ENCODE peak calls at places on chromosomes 5 and 9, in ten cellular contexts. B is A549, I is neural progenitor cell, X is right atrium auricular region, U is heart left ventricle, S is OCI-LY7, K is pancreas, N is cardiac muscle cell, W is esophagus squamous epithelium, H is left ventricle myocardium inferior. Y is an unnamed sample.
A peak's percentile ranks its signal among the peaks of the same experiment; 100 is the strongest.

GRCh38 chr5:124649548-124650501 is 96.6 kb downstream of the ZNF608 start:
- DNase-seq in K (peak; percentile 65), N (peak; percentile 56), H (peak; percentile 73), S (peak; percentile 98), W (peak; percentile 41), X (peak; percentile 74), U (peak; percentile 76), I (no peak), B (no peak), Y (peak; percentile 76)

GRCh38 chr5:68287976-68288755 is 72.6 kb downstream of the PIK3R1 start:
- DNase-seq in K (peak; percentile 60), I (peak; percentile 84), U (peak; percentile 77), W (no peak), B (peak; percentile 32), N (peak; percentile 91), H (peak; percentile 76), X (peak; percentile 71), S (peak; percentile 84), Y (peak; percentile 79)

GRCh38 chr9:118689280-118689679 is 680.0 kb downstream of the BRINP1 start:
- DNase-seq in H (no peak), U (no peak), I (no peak), S (no peak), K (no peak), W (no peak), N (no peak), B (no peak), X (no peak), Y (no peak)

GRCh38 chr5:176730815-176731475 is 79.4 kb upstream of the UNC5A start:
- DNase-seq in B (no peak), S (no peak), I (no peak), U (no peak), W (no peak), X (no peak), K (no peak), H (no peak), N (no peak), Y (no peak)

GRCh38 chr9:91151014-91151740 is 210.5 kb downstream of the AUH start:
- DNase-seq in X (no peak), N (no peak), W (no peak), U (no peak), K (no peak), H (no peak), B (no peak), S (no peak), I (no peak), Y (no peak)

GRCh38 chr9:121464968-121465367 is 34.7 kb downstream of the GGTA1 start:
- DNase-seq in X (no peak), W (no peak), S (no peak), B (peak; percentile 9), N (no peak), K (no peak), U (no peak), H (no peak), I (no peak), Y (no peak)

GRCh38 chr9:98064623-98065392 is 8.3 kb downstream of the NANS start:
- DNase-seq in W (no peak), U (no peak), K (no peak), N (no peak), H (no peak), I (no peak), B (no peak), X (no peak), S (no peak), Y (no peak)

GRCh38 chr9:130732131-130732530 is 38.6 kb downstream of the EXOSC2 start:
- DNase-seq in X (no peak), K (no peak), I (no peak), N (no peak), H (no peak), W (no peak), S (no peak), B (peak; percentile 40), U (no peak), Y (no peak)

GRCh38 chr9:37936965-37937364 is 33.0 kb upstream of the SLC25A51 start:
- DNase-seq in W (no peak), S (no peak), U (peak; percentile 65), K (no peak), H (no peak), I (peak; percentile 73), B (no peak), N (peak; percentile 73), X (peak; percentile 69), Y (no peak)

GRCh38 chr5:174606153-174606552 is 118.2 kb upstream of the MSX2 start:
- DNase-seq in H (no peak), I (no peak), N (no peak), S (no peak), U (no peak), B (no peak), K (no peak), W (no peak), X (no peak), Y (no peak)

GRCh38 chr5:174609116-174609515 is 115.3 kb upstream of the MSX2 start:
- DNase-seq in H (no peak), N (no peak), K (no peak), W (no peak), B (no peak), U (no peak), I (no peak), X (no peak), S (no peak), Y (no peak)

GRCh38 chr5:174608631-174609097 is 115.7 kb upstream of the MSX2 start:
- DNase-seq in K (peak; percentile 57), X (peak; percentile 61), W (no peak), S (no peak), H (peak; percentile 25), U (no peak), N (peak; percentile 28), I (peak; percentile 39), B (no peak), Y (peak; percentile 10)

GRCh38 chr5:174606646-174607045 is 117.7 kb upstream of the MSX2 start:
- DNase-seq in N (no peak), W (no peak), I (no peak), U (no peak), H (no peak), S (no peak), X (no peak), K (no peak), B (no peak), Y (no peak)

DNA sequence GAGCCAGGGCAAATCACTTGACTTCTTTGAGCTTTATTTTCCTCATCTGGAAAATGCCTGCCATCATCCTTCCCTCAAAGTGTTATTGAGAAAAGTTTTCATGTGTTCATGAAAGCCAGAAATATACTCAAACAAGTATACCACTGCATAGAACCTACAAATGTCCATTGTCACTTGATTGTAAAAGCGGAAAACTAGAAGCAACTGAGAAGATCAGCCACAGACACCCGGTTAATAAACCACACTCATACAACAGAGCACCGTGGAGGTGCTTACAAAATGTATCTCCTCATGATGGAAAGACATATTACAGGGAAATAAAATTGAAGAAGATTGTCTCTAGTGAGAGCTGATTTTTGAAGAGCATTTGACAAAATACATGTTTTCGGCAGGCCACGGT is 117.2 kb upstream of the MSX2 start:
- DNase-seq in S (no peak), N (no peak), K (no peak), X (no peak), H (no peak), W (no peak), U (no peak), I (no peak), B (no peak), Y (no peak)
- H3K4me1 ChIP-seq in S (no peaks in the 10 kb centered on the region), N (peaks cover 8% of the 10 kb centered on the region), K (no peaks in the 10 kb centered on the region), X (peaks cover 7% of the 10 kb centered on the region), H (no peaks in the 10 kb centered on the region), W (no peaks in the 10 kb centered on the region), U (no peaks in the 10 kb centered on the region), I (peaks cover 4% of the 10 kb centered on the region), B (peaks cover 6% of the 10 kb centered on the region), Y (no peaks in the 10 kb centered on the region)

GRCh38 chr5:173640166-173640804 is 23.8 kb upstream of the BOD1 start:
- DNase-seq in N (no peak), X (no peak), U (no peak), B (no peak), S (no peak), I (no peak), H (no peak), W (no peak), K (no peak), Y (no peak)
- TF ChIP-seq CTCF in N (no peak), X (peak; percentile 14), U (no peak), B (no peak), S (peak; percentile 19), I (no peak), H (peak; percentile 18), W (no peak), K (no peak), Y (no peak)

GRCh38 chr9:27457445-27457844 is 66.6 kb upstream of the IFNK start:
- DNase-seq in N (no peak), H (peak; percentile 36), X (no peak), B (no peak), S (no peak), K (no peak), I (no peak), U (peak; percentile 37), W (no peak), Y (peak; percentile 85)
- H3K4me1 ChIP-seq in N (no peaks in the 10 kb centered on the region), H (peaks cover 42% of the 10 kb centered on the region), X (peaks cover 31% of the 10 kb centered on the region), B (peaks cover 37% of the 10 kb centered on the region), S (no peaks in the 10 kb centered on the region), K (peaks cover 6% of the 10 kb centered on the region), I (peaks cover 15% of the 10 kb centered on the region), U (peaks cover 31% of the 10 kb centered on the region), W (no peaks in the 10 kb centered on the region), Y (peaks cover 14% of the 10 kb centered on the region)

DNA sequence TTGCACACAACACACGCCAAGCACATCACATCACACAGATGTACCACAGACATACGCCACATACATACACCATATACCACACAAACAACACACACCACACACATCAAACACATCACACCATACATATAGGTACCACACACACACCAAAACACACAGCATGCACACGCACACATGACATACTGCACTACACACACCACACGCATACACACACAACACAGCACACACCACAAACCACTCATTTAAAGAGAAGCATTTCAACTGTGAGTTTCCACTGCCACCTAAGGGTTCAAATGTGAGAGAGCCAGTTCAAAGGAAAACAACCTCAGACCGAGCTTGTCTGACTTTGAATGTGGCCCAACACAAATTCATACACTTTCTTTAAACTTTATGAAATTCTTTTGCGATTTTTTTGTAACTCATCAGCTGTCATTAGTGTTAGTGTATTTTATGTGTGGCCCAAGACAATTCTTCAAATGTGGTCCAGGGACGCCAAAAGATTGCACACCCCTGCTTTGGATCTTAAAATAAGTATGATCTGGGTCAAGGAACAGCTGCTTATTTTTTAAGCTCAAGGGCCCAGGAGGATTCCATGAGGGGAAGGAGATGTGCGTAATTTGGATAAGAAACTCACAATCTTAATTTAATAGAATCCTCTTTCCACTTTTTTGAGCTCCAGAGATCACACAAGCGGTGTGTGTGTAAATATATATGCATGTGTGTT is 494.6 kb downstream of the GADD45G start:
- DNase-seq in H (no peak), X (no peak), S (peak; percentile 24), B (peak; percentile 48), I (peak; percentile 24), N (peak; percentile 36), W (no peak), U (no peak), K (no peak), Y (no peak)
- TF ChIP-seq CTCF in H (peak; percentile 65), X (peak; percentile 71), S (peak; percentile 67), B (peak; percentile 64), I (peak; percentile 62), N (peak; percentile 39), W (no peak), U (peak; percentile 51), K (peak; percentile 28), Y (no peak)

Y was measured in mucosa of descending colon.